ENCODE peak calls at places on chromosomes 13 and 19, in four cellular contexts. One of them, this sample, is unnamed.
A peak's percentile ranks its signal among the peaks of the same experiment; 100 is the strongest.

GRCh38 chr13:30340367-30341184 is 33.2 kb upstream of the KATNAL1 start:
- DNase-seq in cardiac fibroblast: peak; percentile 87
- DNase-seq in HFFc6: peak; percentile 93
- DNase-seq in mesenchymal stem cell: peak; percentile 91
- DNase-seq in this sample: peak; percentile 92

GRCh38 chr19:11375143-11375948 is 880 bp downstream of the SWSAP1 start:
- DNase-seq in cardiac fibroblast: no peak
- DNase-seq in HFFc6: no peak
- DNase-seq in mesenchymal stem cell: no peak
- DNase-seq in this sample: no peak

GRCh38 chr13:51806571-51806970 is 2.6 kb upstream of the DHRS12 start:
- DNase-seq in cardiac fibroblast: peak; percentile 55
- DNase-seq in HFFc6: peak; percentile 32
- DNase-seq in mesenchymal stem cell: peak; percentile 50
- DNase-seq in this sample: peak; percentile 11

GRCh38 chr19:10286803-10287737 is at the start of gene ICAM4:
- DNase-seq in cardiac fibroblast: peak; percentile 39
- DNase-seq in HFFc6: no peak
- DNase-seq in mesenchymal stem cell: peak; percentile 58
- DNase-seq in this sample: peak; percentile 30

GRCh38 chr13:25899952-25900351 is 151.9 kb downstream of the SHISA2 start:
- DNase-seq in cardiac fibroblast: no peak
- DNase-seq in HFFc6: no peak
- DNase-seq in mesenchymal stem cell: no peak
- DNase-seq in this sample: no peak

GRCh38 chr13:42151781-42152180 is 103.3 kb downstream of the DGKH start:
- DNase-seq in cardiac fibroblast: peak; percentile 16
- DNase-seq in HFFc6: no peak
- DNase-seq in mesenchymal stem cell: no peak
- DNase-seq in this sample: no peak

GRCh38 chr19:46351241-46352041 is 4.6 kb downstream of the PPP5C start:
- DNase-seq in cardiac fibroblast: peak; percentile 78
- DNase-seq in HFFc6: peak; percentile 70
- DNase-seq in mesenchymal stem cell: peak; percentile 68
- DNase-seq in this sample: peak; percentile 90

GRCh38 chr13:111557921-111558699 is 237.7 kb downstream of the TEX29 start:
- DNase-seq in cardiac fibroblast: no peak
- DNase-seq in HFFc6: no peak
- DNase-seq in mesenchymal stem cell: no peak
- DNase-seq in this sample: no peak

GRCh38 chr19:1182068-1182467 is 8.0 kb upstream of the SBNO2 start:
- DNase-seq in cardiac fibroblast: no peak
- DNase-seq in HFFc6: no peak
- DNase-seq in mesenchymal stem cell: no peak
- DNase-seq in this sample: no peak

GRCh38 chr19:4518345-4519171 is at the start of gene PLIN4:
- DNase-seq in cardiac fibroblast: peak; percentile 40
- DNase-seq in HFFc6: no peak
- DNase-seq in mesenchymal stem cell: no peak
- DNase-seq in this sample: no peak

GRCh38 chr19:501646-502045 is 5.4 kb downstream of the MADCAM1 start:
- DNase-seq in cardiac fibroblast: no peak
- DNase-seq in HFFc6: no peak
- DNase-seq in mesenchymal stem cell: no peak
- DNase-seq in this sample: no peak

GRCh38 chr19:54928299-54928698 is 19.0 kb downstream of the NLRP7 start:
- DNase-seq in cardiac fibroblast: peak; percentile 8
- DNase-seq in HFFc6: no peak
- DNase-seq in mesenchymal stem cell: peak; percentile 4
- DNase-seq in this sample: no peak

GRCh38 chr19:10929402-10929794 is 787 bp downstream of the TIMM29 start:
- DNase-seq in cardiac fibroblast: no peak
- DNase-seq in HFFc6: no peak
- DNase-seq in mesenchymal stem cell: no peak
- DNase-seq in this sample: no peak

GRCh38 chr19:48378194-48378570 is 13.2 kb downstream of the KDELR1 start:
- DNase-seq in cardiac fibroblast: no peak
- DNase-seq in HFFc6: no peak
- DNase-seq in mesenchymal stem cell: no peak
- DNase-seq in this sample: no peak

GRCh38 chr19:35736913-35737886 is 5.1 kb downstream of the IGFLR1 start:
- DNase-seq in cardiac fibroblast: no peak
- DNase-seq in HFFc6: no peak
- DNase-seq in mesenchymal stem cell: no peak
- DNase-seq in this sample: no peak

GRCh38 chr19:12994701-12995595 is at the start of gene NFIX:
- DNase-seq in cardiac fibroblast: peak; percentile 61
- DNase-seq in HFFc6: peak; percentile 41
- DNase-seq in mesenchymal stem cell: peak; percentile 69
- DNase-seq in this sample: peak; percentile 61

GRCh38 chr19:53511933-53512374 is 26.0 kb upstream of the ZNF331 start:
- DNase-seq in cardiac fibroblast: peak; percentile 78
- DNase-seq in HFFc6: peak; percentile 53
- DNase-seq in mesenchymal stem cell: peak; percentile 44
- DNase-seq in this sample: peak; percentile 58

GRCh38 chr13:113186061-113186900 is 22.2 kb downstream of the PCID2 start:
- DNase-seq in cardiac fibroblast: no peak
- DNase-seq in HFFc6: no peak
- DNase-seq in mesenchymal stem cell: no peak
- DNase-seq in this sample: peak; percentile 17

GRCh38 chr13:92463134-92463533 is 763.5 kb upstream of the GPC6 start:
- DNase-seq in cardiac fibroblast: no peak
- DNase-seq in HFFc6: no peak
- DNase-seq in mesenchymal stem cell: no peak
- DNase-seq in this sample: no peak

GRCh38 chr13:27401210-27401609 is 23.2 kb upstream of the GTF3A start:
- DNase-seq in cardiac fibroblast: no peak
- DNase-seq in HFFc6: no peak
- DNase-seq in mesenchymal stem cell: no peak
- DNase-seq in this sample: peak; percentile 12

GRCh38 chr13:23455401-23456185 is 22.1 kb upstream of the SACS start:
- DNase-seq in cardiac fibroblast: no peak
- DNase-seq in HFFc6: no peak
- DNase-seq in mesenchymal stem cell: no peak
- DNase-seq in this sample: no peak

GRCh38 chr13:98541701-98542203 is 35.2 kb downstream of the STK24 start:
- DNase-seq in cardiac fibroblast: no peak
- DNase-seq in HFFc6: peak; percentile 40
- DNase-seq in mesenchymal stem cell: no peak
- DNase-seq in this sample: peak; percentile 19

GRCh38 chr13:112457081-112457480 is 80.9 kb downstream of the SPACA7 start:
- DNase-seq in cardiac fibroblast: no peak
- DNase-seq in HFFc6: no peak
- DNase-seq in mesenchymal stem cell: no peak
- DNase-seq in this sample: no peak

GRCh38 chr13:95185851-95186250 is 115.4 kb downstream of the ABCC4 start:
- DNase-seq in cardiac fibroblast: no peak
- DNase-seq in HFFc6: no peak
- DNase-seq in mesenchymal stem cell: no peak
- DNase-seq in this sample: no peak

GRCh38 chr19:927044-927706 is 1.3 kb downstream of the ARID3A start:
- DNase-seq in cardiac fibroblast: peak; percentile 61
- DNase-seq in HFFc6: no peak
- DNase-seq in mesenchymal stem cell: peak; percentile 71
- DNase-seq in this sample: no peak

GRCh38 chr13:99842379-99842778 is 129.2 kb downstream of the ZIC5 start:
- DNase-seq in cardiac fibroblast: no peak
- DNase-seq in HFFc6: no peak
- DNase-seq in mesenchymal stem cell: no peak
- DNase-seq in this sample: no peak

GRCh38 chr13:45184693-45185092 is 16.2 kb downstream of the KCTD4 start:
- DNase-seq in cardiac fibroblast: no peak
- DNase-seq in HFFc6: no peak
- DNase-seq in mesenchymal stem cell: no peak
- DNase-seq in this sample: no peak

GRCh38 chr19:35773020-35773809 is 2.1 kb upstream of the ARHGAP33 start:
- DNase-seq in cardiac fibroblast: peak; percentile 72
- DNase-seq in HFFc6: no peak
- DNase-seq in mesenchymal stem cell: peak; percentile 46
- DNase-seq in this sample: no peak

This sample was measured in EL.